ENCODE peak calls at places on chromosomes 6 and 20, in five cellular contexts. G is A549, I is kidney epithelial cell, S is HCT116, V is fibroblast of lung. Q is an unnamed sample.

GRCh38 chr6:138007014-138007472 is 100.2 kb downstream of the PERP start:
- DNase-seq in S (peak), I (peak), G (peak), V (peak), Q (peak)

GRCh38 chr6:124298682-124299081 is 495.0 kb downstream of the NKAIN2 start:
- DNase-seq in S (no peak), G (no peak), I (no peak), V (no peak), Q (peak)

GRCh38 chr20:49814057-49814675 is 1.5 kb downstream of the SLC9A8 start:
- DNase-seq in G (no peak), I (no peak), S (no peak), V (no peak), Q (no peak)

GRCh38 chr6:4180653-4181255 is 45.4 kb upstream of the ECI2 start:
- DNase-seq in G (peak), I (no peak), V (peak), S (peak), Q (peak)

GRCh38 chr6:39367661-39368060 is 45.2 kb upstream of the KCNK16 start:
- DNase-seq in V (no peak), I (no peak), S (no peak), G (no peak), Q (no peak)

GRCh38 chr6:121453191-121453590 is 17.7 kb downstream of the GJA1 start:
- DNase-seq in S (no peak), V (no peak), G (no peak), I (no peak), Q (no peak)

GRCh38 chr6:40900791-40901190 is 138.2 kb downstream of the UNC5CL start:
- DNase-seq in G (no peak), S (no peak), V (peak), I (no peak), Q (no peak)

GRCh38 chr6:149032318-149032598 is 285.3 kb upstream of the TAB2 start:
- DNase-seq in V (no peak), I (no peak), G (no peak), S (no peak), Q (no peak)

GRCh38 chr6:166691199-166691598 is 64.1 kb upstream of the RPS6KA2 start:
- DNase-seq in V (peak), I (peak), G (no peak), S (peak), Q (peak)

GRCh38 chr6:17705428-17705777 is 1.3 kb downstream of the NUP153 start:
- DNase-seq in I (no peak), G (peak), S (peak), V (peak), Q (no peak)

GRCh38 chr6:15247750-15248450 is 2.0 kb downstream of the JARID2 start:
- DNase-seq in V (peak), S (no peak), I (no peak), G (peak), Q (no peak)

GRCh38 chr6:129795261-129795660 is 65.9 kb downstream of the TMEM244 start:
- DNase-seq in S (no peak), I (peak), G (peak), V (no peak), Q (no peak)

GRCh38 chr20:675453-676314 is at the start of gene SCRT2:
- DNase-seq in S (no peak), I (no peak), G (peak), V (peak), Q (peak)

GRCh38 chr20:46998497-46999190 is 104.0 kb downstream of the EYA2 start:
- DNase-seq in G (no peak), S (no peak), V (no peak), I (no peak), Q (peak)

GRCh38 chr6:136067731-136068341 is 182.3 kb downstream of the MTFR2 start:
- DNase-seq in G (no peak), S (peak), I (peak), V (peak), Q (peak)

GRCh38 chr6:12479885-12480284 is 189.7 kb downstream of the EDN1 start:
- DNase-seq in I (no peak), V (peak), S (no peak), G (no peak), Q (no peak)

GRCh38 chr20:35269055-35269781 is 8.7 kb downstream of the MMP24OS start:
- DNase-seq in V (peak), S (no peak), I (no peak), G (peak), Q (no peak)

GRCh38 chr6:101226677-101227135 is 166.8 kb upstream of the GRIK2 start:
- DNase-seq in I (no peak), S (peak), V (peak), G (peak), Q (no peak)

GRCh38 chr6:108685970-108686369 is 125.3 kb downstream of the FOXO3 start:
- DNase-seq in S (no peak), G (no peak), V (no peak), I (no peak), Q (no peak)

GRCh38 chr6:98844244-98845161 is 10.1 kb downstream of the POU3F2 start:
- DNase-seq in G (no peak), S (no peak), V (peak), I (no peak), Q (no peak)

GRCh38 chr6:139014945-139015344 is 13.6 kb upstream of the ABRACL start:
- DNase-seq in I (no peak), S (no peak), G (no peak), V (no peak), Q (no peak)

GRCh38 chr6:105871542-105871941 is 214.6 kb upstream of the PRDM1 start:
- DNase-seq in V (no peak), S (no peak), G (no peak), I (no peak), Q (no peak)

GRCh38 chr6:169249057-169249456 is 4.6 kb downstream of the THBS2 start:
- DNase-seq in V (no peak), I (no peak), S (no peak), G (no peak), Q (no peak)

GRCh38 chr6:1630771-1631217 is 21.1 kb downstream of the FOXC1 start:
- DNase-seq in S (peak), I (no peak), G (no peak), V (peak), Q (no peak)

GRCh38 chr6:4356899-4357659 is 221.7 kb upstream of the ECI2 start:
- DNase-seq in I (no peak), S (no peak), G (no peak), V (peak), Q (no peak)

GRCh38 chr20:1918766-1919165 is 23.6 kb downstream of the SIRPA start:
- DNase-seq in V (no peak), S (no peak), G (no peak), I (no peak), Q (no peak)

GRCh38 chr6:38498085-38498484 is 141.6 kb downstream of the BTBD9 start:
- DNase-seq in G (no peak), I (no peak), S (no peak), V (peak), Q (no peak)

GRCh38 chr6:2993755-2994317 is 5.9 kb upstream of the NQO2 start:
- DNase-seq in V (no peak), S (no peak), G (no peak), I (no peak), Q (no peak)

GRCh38 chr20:6654490-6655247 is 112.8 kb upstream of the BMP2 start:
- DNase-seq in S (no peak), G (no peak), I (no peak), V (no peak), Q (no peak)

GRCh38 chr20:51970858-51971257 is 168.5 kb upstream of the SALL4 start:
- DNase-seq in G (no peak), I (no peak), V (no peak), S (no peak), Q (no peak)

GRCh38 chr20:46433051-46433450 is 26.6 kb upstream of the ELMO2 start:
- DNase-seq in V (no peak), I (no peak), S (no peak), G (no peak), Q (no peak)

GRCh38 chr6:30790734-30791383 is 46.5 kb upstream of the IER3 start:
- DNase-seq in I (no peak), G (no peak), V (no peak), S (no peak), Q (peak)

GRCh38 chr6:143594647-143595046 is 83.1 kb upstream of the PHACTR2 start:
- DNase-seq in G (no peak), V (peak), I (peak), S (no peak), Q (peak)

GRCh38 chr6:85923013-85923430 is 280.3 kb upstream of the SYNCRIP start:
- DNase-seq in V (peak), G (peak), I (peak), S (peak), Q (peak)

GRCh38 chr20:56926501-56926900 is 297.4 kb downstream of the TFAP2C start:
- DNase-seq in V (no peak), S (no peak), G (no peak), I (no peak), Q (no peak)
- TF ChIP-seq CTCF in V (no peak), S (no peak), G (no peak), I (no peak), Q (no peak)

DNA sequence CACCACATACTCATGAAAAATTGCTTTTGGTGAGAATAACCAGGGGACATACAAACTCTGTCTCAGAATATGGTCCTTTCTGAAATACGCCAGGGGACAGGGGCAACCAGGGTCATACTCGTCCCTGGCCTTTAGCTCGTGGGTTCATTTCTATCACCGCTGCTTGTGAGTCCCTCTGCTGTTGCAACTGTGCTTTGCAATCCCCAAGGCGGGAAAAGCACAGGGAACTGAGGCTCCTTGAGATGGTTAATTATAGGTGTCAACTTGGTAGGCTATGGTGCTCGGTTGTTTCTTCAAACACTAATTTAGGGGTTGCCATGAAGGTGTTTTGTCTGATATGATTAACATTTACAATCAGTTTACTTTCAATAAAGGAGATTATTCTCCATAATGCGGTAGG is 51.6 kb downstream of the RFPL4B start:
- DNase-seq in V (no peak), S (no peak), G (no peak), I (no peak), Q (no peak)
- H3K4me3 ChIP-seq in V (no peak), S (no peak), G (no peak), I (no peak), Q (no peak)

DNA sequence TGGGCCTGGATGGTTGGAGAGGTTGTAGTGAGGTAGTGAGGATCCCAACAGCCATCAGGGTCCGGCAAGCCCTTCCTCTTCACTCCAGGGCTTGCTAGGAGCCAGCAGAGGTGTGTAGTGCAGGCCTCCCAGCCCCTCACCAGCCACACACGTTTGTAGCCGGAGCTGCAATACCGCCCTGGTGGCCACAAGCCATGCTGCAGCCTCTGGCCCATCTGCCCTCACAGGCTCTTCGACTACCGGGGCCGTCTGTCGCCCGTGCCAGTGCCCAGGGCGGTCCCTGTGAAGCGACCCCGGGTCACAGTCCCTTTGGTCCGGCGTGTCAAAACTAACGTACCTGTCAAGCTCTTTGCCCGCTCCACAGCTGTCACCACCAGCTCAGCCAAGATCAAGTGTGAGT is 36.4 kb downstream of the EIF2S2 start:
- DNase-seq in V (no peak), I (no peak), G (no peak), S (no peak), Q (no peak)
- TF ChIP-seq CTCF in V (no peak), I (no peak), G (no peak), S (peak), Q (peak)

GRCh38 chr6:89350281-89351037 is 2.1 kb downstream of the UBE2J1 start:
- DNase-seq in I (no peak), G (no peak), S (no peak), V (peak), Q (no peak)
- H3K4me3 ChIP-seq in I (no peak), G (no peak), S (no peak), V (peak), Q (peak)

GRCh38 chr6:132391391-132392291 is 9.6 kb downstream of the MOXD1 start:
- DNase-seq in S (no peak), G (no peak), V (peak), I (peak), Q (no peak)

GRCh38 chr6:132395015-132395597 is 6.2 kb downstream of the MOXD1 start:
- DNase-seq in V (no peak), S (no peak), G (no peak), I (no peak), Q (no peak)

GRCh38 chr6:132390451-132390850 is 10.8 kb downstream of the MOXD1 start:
- DNase-seq in V (no peak), S (no peak), G (no peak), I (no peak), Q (no peak)

GRCh38 chr6:132392292-132392691 is 9.0 kb downstream of the MOXD1 start:
- DNase-seq in S (no peak), V (no peak), I (no peak), G (no peak), Q (no peak)

GRCh38 chr6:132392792-132393191 is 8.5 kb downstream of the MOXD1 start:
- DNase-seq in I (peak), V (no peak), G (peak), S (peak), Q (no peak)
- TF ChIP-seq CTCF in I (peak), V (peak), G (peak), S (peak), Q (peak)

GRCh38 chr6:43776115-43776798 is 6.2 kb downstream of the VEGFA start:
- DNase-seq in I (no peak), V (no peak), S (no peak), G (no peak), Q (no peak)

GRCh38 chr6:43774776-43775583 is 5.0 kb downstream of the VEGFA start:
- DNase-seq in G (peak), V (peak), S (no peak), I (no peak), Q (no peak)

GRCh38 chr6:43772571-43773049 is 2.6 kb downstream of the VEGFA start:
- DNase-seq in G (peak), S (no peak), I (no peak), V (peak), Q (no peak)

GRCh38 chr6:43773050-43773956 is 3.3 kb downstream of the VEGFA start:
- DNase-seq in I (no peak), G (peak), V (peak), S (peak), Q (no peak)

GRCh38 chr6:43773981-43774775 is 4.2 kb downstream of the VEGFA start:
- DNase-seq in G (no peak), S (no peak), I (no peak), V (no peak), Q (no peak)
- H3K4me3 ChIP-seq in G (peak), S (no peak), I (peak), V (peak), Q (peak)

DNA sequence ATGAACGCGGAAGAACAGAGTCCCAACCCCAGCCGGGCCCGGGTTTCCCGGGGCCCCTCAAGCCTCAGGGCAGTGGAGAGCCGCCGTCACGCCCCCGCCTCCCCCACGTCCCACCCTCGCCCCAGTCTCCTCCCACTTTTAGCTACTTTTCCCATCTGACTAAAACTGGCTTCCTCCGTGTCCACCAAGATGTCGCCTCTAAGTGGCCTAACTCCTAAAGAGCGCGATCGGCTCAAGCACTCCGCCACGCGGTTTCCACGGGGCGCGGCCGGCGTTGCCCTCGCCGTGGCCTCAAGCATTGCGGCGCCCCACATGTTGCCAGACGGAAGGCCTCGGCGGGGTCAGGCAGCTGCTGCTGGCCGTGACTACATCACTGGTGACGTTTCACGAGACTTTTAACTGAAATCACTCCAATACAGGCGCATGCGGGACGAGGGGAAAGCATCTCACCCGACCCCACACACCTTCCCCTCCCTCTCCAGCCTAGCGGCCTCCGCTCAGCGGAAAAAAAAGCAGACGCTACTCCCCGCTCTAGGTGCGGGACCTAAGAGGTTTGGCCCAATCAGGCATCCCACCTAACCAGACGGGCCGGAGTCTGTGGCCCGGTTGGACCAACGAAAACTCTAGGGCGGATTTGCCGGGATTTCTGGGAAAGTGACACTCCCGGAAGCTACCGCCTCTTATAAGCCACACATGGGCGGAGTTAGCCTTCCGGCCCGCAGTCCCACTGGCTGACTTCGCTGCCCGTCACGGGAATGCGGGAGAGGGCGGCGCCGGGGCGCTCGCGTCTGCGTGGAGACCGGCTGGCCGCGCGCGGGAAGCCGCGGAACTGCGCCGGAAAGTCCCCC is at the start of gene NXT1:
- DNase-seq in S (peak), G (peak), I (peak), V (peak), Q (peak)
- TF ChIP-seq CTCF in S (no peak), G (no peak), I (no peak), V (no peak), Q (no peak)